ENCODE peak calls at places on chromosomes 16 and 17, in eight cellular contexts. T, O, P, Z, V, E, M and X are unnamed samples.
A peak's percentile ranks its signal among the peaks of the same experiment; 100 is the strongest.

GRCh38 chr17:48228720-48229119 is 121.2 kb downstream of the SNX11 start:
- DNase-seq in T (no peak), O (no peak), V (no peak), P (no peak), M (no peak), Z (no peak), E (no peak), X (no peak)

GRCh38 chr16:66569131-66569530 is 2.9 kb downstream of the CMTM1 start:
- DNase-seq in O (no peak), Z (peak; percentile 74), P (peak; percentile 23), V (no peak), T (peak; percentile 70), M (no peak), E (no peak), X (no peak)

GRCh38 chr17:18946536-18946935 is 5.4 kb upstream of the SLC5A10 start:
- DNase-seq in P (no peak), M (no peak), E (no peak), T (no peak), Z (no peak), V (no peak), O (no peak), X (no peak)

GRCh38 chr17:34503804-34504203 is 75.6 kb upstream of the TMEM132E start:
- DNase-seq in Z (no peak), E (peak; percentile 31), V (peak; percentile 50), P (no peak), M (peak; percentile 35), T (no peak), O (no peak), X (no peak)

GRCh38 chr17:29176500-29177351 is 3.5 kb downstream of the MYO18A start:
- DNase-seq in T (peak; percentile 45), P (no peak), E (peak; percentile 69), Z (peak; percentile 21), V (peak; percentile 83), M (peak; percentile 88), O (peak; percentile 92), X (peak; percentile 55)

GRCh38 chr16:6684076-6684673 is 648.5 kb upstream of the RBFOX1 start:
- DNase-seq in Z (peak; percentile 1), T (no peak), V (peak; percentile 4), O (no peak), M (no peak), E (peak; percentile 28), P (peak; percentile 7), X (no peak)

GRCh38 chr16:58024673-58025350 is 742 bp upstream of the MMP15 start:
- DNase-seq in M (peak; percentile 75), O (peak; percentile 94), T (no peak), V (peak; percentile 24), E (peak; percentile 61), Z (no peak), P (no peak), X (no peak)

GRCh38 chr17:64147110-64148016 is 17.4 kb upstream of the ERN1 start:
- DNase-seq in O (no peak), P (no peak), T (peak; percentile 35), V (peak; percentile 55), M (no peak), Z (peak; percentile 76), E (no peak), X (no peak)

GRCh38 chr16:892536-893255 is 78.1 kb downstream of the LMF1 start:
- DNase-seq in O (no peak), V (no peak), P (no peak), T (no peak), E (no peak), Z (no peak), M (no peak), X (no peak)

GRCh38 chr16:17483266-17483864 is 12.6 kb upstream of the XYLT1 start:
- DNase-seq in T (no peak), O (no peak), P (no peak), Z (no peak), M (no peak), V (no peak), E (no peak), X (no peak)

GRCh38 chr16:88078111-88078775 is 127.0 kb downstream of the BANP start:
- DNase-seq in O (no peak), M (no peak), T (no peak), E (no peak), V (no peak), Z (no peak), P (no peak), X (no peak)

GRCh38 chr16:83513006-83513755 is 294.6 kb upstream of the HSBP1 start:
- DNase-seq in E (no peak), O (no peak), V (no peak), Z (peak; percentile 83), M (no peak), T (no peak), P (peak; percentile 93), X (no peak)

GRCh38 chr16:47018223-47018891 is 44.9 kb upstream of the DNAJA2 start:
- DNase-seq in Z (peak; percentile 21), O (peak; percentile 72), M (peak; percentile 43), P (peak; percentile 7), E (peak; percentile 63), T (peak; percentile 13), V (peak; percentile 96), X (peak; percentile 39)

GRCh38 chr17:4230142-4230541 is 33.6 kb downstream of the ANKFY1 start:
- DNase-seq in O (no peak), V (no peak), P (peak; percentile 90), M (no peak), E (peak; percentile 69), Z (peak; percentile 99), T (peak; percentile 93), X (no peak)

GRCh38 chr17:82831818-82832200 is 8.0 kb downstream of the ZNF750 start:
- DNase-seq in T (no peak), P (no peak), E (no peak), M (no peak), Z (no peak), O (no peak), V (no peak), X (no peak)

GRCh38 chr17:33049781-33050414 is 58.3 kb downstream of the SPACA3 start:
- DNase-seq in M (peak; percentile 23), Z (peak; percentile 55), V (peak; percentile 59), E (peak; percentile 73), O (peak; percentile 62), T (peak; percentile 32), P (peak; percentile 44), X (no peak)

GRCh38 chr16:27246439-27246838 is 22.1 kb downstream of the NSMCE1 start:
- DNase-seq in E (peak; percentile 25), M (no peak), T (no peak), P (no peak), O (no peak), Z (no peak), V (no peak), X (no peak)

GRCh38 chr16:47037746-47038458 is 64.4 kb upstream of the DNAJA2 start:
- DNase-seq in V (peak; percentile 88), T (peak; percentile 76), M (peak; percentile 81), E (peak; percentile 93), O (peak; percentile 92), Z (peak; percentile 66), P (peak; percentile 72), X (peak; percentile 94)

GRCh38 chr16:47523342-47524006 is 62.3 kb downstream of the PHKB start:
- DNase-seq in V (peak; percentile 76), O (no peak), P (no peak), M (no peak), T (peak; percentile 47), Z (no peak), E (no peak), X (no peak)

GRCh38 chr17:79835470-79835899 is 3.8 kb downstream of the CBX4 start:
- DNase-seq in E (no peak), O (no peak), T (no peak), V (no peak), M (peak; percentile 33), P (no peak), Z (no peak), X (no peak)
- TF ChIP-seq CTCF in E (no peak), O (no peak), T (no peak), V (no peak), M (no peak), P (peak; percentile 22), Z (no peak), X (no peak)

GRCh38 chr16:22300427-22301071 is 3.3 kb downstream of the POLR3E start:
- DNase-seq in O (peak; percentile 64), P (peak; percentile 45), E (peak; percentile 86), T (peak; percentile 52), M (peak; percentile 69), Z (peak; percentile 68), V (peak; percentile 69), X (no peak)
- TF ChIP-seq CTCF in O (no peak), P (peak; percentile 84), E (peak; percentile 59), T (peak; percentile 74), M (no peak), Z (peak; percentile 79), V (peak; percentile 67), X (no peak)

DNA sequence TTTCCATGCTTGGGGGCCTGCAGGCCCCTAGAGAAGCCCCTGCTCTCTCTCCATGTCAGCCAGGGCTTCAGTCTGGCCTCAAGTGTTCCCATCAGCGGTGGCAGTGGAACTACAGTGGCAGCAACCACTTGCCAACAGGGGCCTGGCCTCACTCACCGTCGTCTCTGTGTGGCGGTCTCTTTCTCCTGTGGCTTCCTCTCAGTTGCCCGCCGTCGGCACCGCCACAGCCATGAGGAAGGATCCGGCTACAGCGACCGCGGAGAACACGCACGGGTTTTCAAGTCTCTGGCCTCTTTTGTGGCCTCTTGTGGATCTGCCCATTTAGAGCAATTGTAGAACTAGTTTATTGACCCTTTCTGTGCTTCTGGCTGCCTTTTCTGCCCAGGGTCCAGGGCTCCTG is 8.5 kb downstream of the ARMC7 start:
- DNase-seq in T (no peak), M (no peak), O (no peak), E (no peak), P (no peak), V (no peak), Z (no peak), X (no peak)
- TF ChIP-seq CTCF in T (no peak), M (no peak), O (no peak), E (no peak), P (no peak), V (no peak), Z (no peak), X (no peak)

GRCh38 chr17:73320601-73321264 is 8.9 kb upstream of the CDC42EP4 start:
- DNase-seq in E (no peak), O (no peak), M (no peak), T (no peak), V (no peak), Z (no peak), P (no peak), X (no peak)

GRCh38 chr17:73324711-73325526 is 13.1 kb upstream of the CDC42EP4 start:
- DNase-seq in T (no peak), M (no peak), Z (no peak), E (no peak), P (no peak), O (no peak), V (no peak), X (no peak)

GRCh38 chr17:73323622-73324455 is 12.0 kb upstream of the CDC42EP4 start:
- DNase-seq in Z (peak; percentile 62), M (no peak), O (no peak), E (no peak), T (no peak), V (no peak), P (peak; percentile 39), X (no peak)

GRCh38 chr17:73331060-73331459 is 19.3 kb upstream of the CDC42EP4 start:
- DNase-seq in Z (no peak), E (no peak), M (no peak), V (no peak), P (no peak), T (no peak), O (no peak), X (no peak)

DNA sequence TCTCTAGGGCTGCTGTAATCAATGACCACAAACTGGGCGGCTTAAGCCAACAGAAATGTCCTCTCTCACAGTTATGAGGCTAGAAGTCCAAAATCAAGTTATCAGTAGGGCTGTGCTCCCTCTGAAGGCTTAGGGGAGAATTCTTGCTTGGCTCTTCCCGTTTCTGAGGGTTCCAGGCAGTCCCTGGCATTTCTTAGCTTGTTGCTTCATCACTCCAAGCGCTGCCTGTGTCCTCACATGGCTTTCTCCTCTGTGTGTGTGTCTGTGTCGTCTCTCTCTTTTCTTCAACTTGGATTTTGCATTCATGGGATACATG is 13.7 kb upstream of the CDC42EP4 start:
- DNase-seq in V (no peak), M (no peak), T (no peak), Z (peak; percentile 90), E (no peak), O (no peak), P (peak; percentile 43), X (no peak)
- TF ChIP-seq CTCF in V (no peak), M (no peak), T (no peak), Z (peak; percentile 42), E (no peak), O (no peak), P (peak; percentile 26), X (no peak)